ENCODE peak calls at places on chromosomes 7 and 10, in seven cellular contexts. G is stomach, N is tibial artery, B is cardiac muscle cell, F is IMR-90, Y is left ventricle myocardium inferior, L is Caco-2. D is an unnamed sample.
A peak's percentile ranks its signal among the peaks of the same experiment; 100 is the strongest.

GRCh38 chr7:54841772-54842707 is 83.0 kb upstream of the SEC61G start:
- DNase-seq in N (no peak), Y (peak; percentile 38), B (peak; percentile 34), F (peak; percentile 95), L (peak; percentile 62), G (no peak), D (no peak)

GRCh38 chr10:71292624-71293445 is 26.2 kb upstream of the SLC29A3 start:
- DNase-seq in Y (no peak), L (no peak), G (no peak), B (no peak), N (no peak), F (no peak), D (no peak)

GRCh38 chr10:61939575-61940301 is 38.2 kb downstream of the ARID5B start:
- DNase-seq in B (no peak), N (no peak), L (no peak), F (peak; percentile 90), G (no peak), Y (no peak), D (no peak)

GRCh38 chr10:61890430-61890829 is 11.1 kb upstream of the ARID5B start:
- DNase-seq in N (no peak), F (peak; percentile 30), L (no peak), B (no peak), G (no peak), Y (no peak), D (no peak)

GRCh38 chr7:116434820-116435341 is 64.7 kb upstream of the CAV2 start:
- DNase-seq in Y (no peak), L (no peak), G (no peak), F (peak; percentile 87), N (no peak), B (no peak), D (no peak)

GRCh38 chr7:155800741-155801267 is 11.5 kb downstream of the SHH start:
- DNase-seq in Y (no peak), F (no peak), G (no peak), B (no peak), N (no peak), L (no peak), D (peak; percentile 40)

GRCh38 chr10:92038949-92039348 is 115.4 kb downstream of the BTAF1 start:
- DNase-seq in B (no peak), F (peak; percentile 10), L (no peak), Y (no peak), G (no peak), N (no peak), D (no peak)

GRCh38 chr10:43225787-43226153 is 41.1 kb downstream of the RASGEF1A start:
- DNase-seq in F (no peak), L (no peak), G (no peak), N (no peak), B (no peak), Y (peak; percentile 6), D (peak; percentile 40)

GRCh38 chr7:46072722-46073121 is 151.7 kb upstream of the IGFBP3 start:
- DNase-seq in Y (no peak), B (no peak), L (no peak), F (no peak), N (no peak), G (no peak), D (no peak)

GRCh38 chr7:1028775-1029636 is 15.3 kb upstream of the GPR146 start:
- DNase-seq in F (peak; percentile 95), G (peak; percentile 81), N (peak; percentile 96), B (peak; percentile 67), Y (peak; percentile 81), L (peak; percentile 84), D (peak; percentile 86)

GRCh38 chr7:110531186-110531585 is 559.7 kb upstream of the LRRN3 start:
- DNase-seq in N (no peak), L (no peak), G (no peak), Y (no peak), B (no peak), F (peak; percentile 38), D (no peak)

GRCh38 chr10:48493083-48493871 is 111.6 kb downstream of the ARHGAP22 start:
- DNase-seq in F (no peak), L (no peak), N (peak; percentile 71), B (no peak), G (peak; percentile 21), Y (peak; percentile 54), D (no peak)

GRCh38 chr10:77539147-77539935 is 98.3 kb downstream of the KCNMA1 start:
- DNase-seq in Y (no peak), B (no peak), L (peak; percentile 25), G (no peak), N (no peak), F (no peak), D (no peak)

GRCh38 chr7:158056761-158057160 is 530.9 kb downstream of the PTPRN2 start:
- DNase-seq in Y (no peak), G (no peak), F (no peak), L (no peak), N (peak; percentile 17), B (no peak), D (no peak)

GRCh38 chr10:89741126-89741762 is 39.9 kb downstream of the KIF20B start:
- DNase-seq in B (no peak), N (no peak), F (no peak), Y (no peak), G (no peak), L (no peak), D (no peak)
- H3K4me1 ChIP-seq in B (no peaks in the 10 kb centered on the region), N (no peaks in the 10 kb centered on the region), F (no peaks in the 10 kb centered on the region), Y (no peaks in the 10 kb centered on the region), G (no peaks in the 10 kb centered on the region), L (no peaks in the 10 kb centered on the region), D (peaks cover 3% of the 10 kb centered on the region)

DNA sequence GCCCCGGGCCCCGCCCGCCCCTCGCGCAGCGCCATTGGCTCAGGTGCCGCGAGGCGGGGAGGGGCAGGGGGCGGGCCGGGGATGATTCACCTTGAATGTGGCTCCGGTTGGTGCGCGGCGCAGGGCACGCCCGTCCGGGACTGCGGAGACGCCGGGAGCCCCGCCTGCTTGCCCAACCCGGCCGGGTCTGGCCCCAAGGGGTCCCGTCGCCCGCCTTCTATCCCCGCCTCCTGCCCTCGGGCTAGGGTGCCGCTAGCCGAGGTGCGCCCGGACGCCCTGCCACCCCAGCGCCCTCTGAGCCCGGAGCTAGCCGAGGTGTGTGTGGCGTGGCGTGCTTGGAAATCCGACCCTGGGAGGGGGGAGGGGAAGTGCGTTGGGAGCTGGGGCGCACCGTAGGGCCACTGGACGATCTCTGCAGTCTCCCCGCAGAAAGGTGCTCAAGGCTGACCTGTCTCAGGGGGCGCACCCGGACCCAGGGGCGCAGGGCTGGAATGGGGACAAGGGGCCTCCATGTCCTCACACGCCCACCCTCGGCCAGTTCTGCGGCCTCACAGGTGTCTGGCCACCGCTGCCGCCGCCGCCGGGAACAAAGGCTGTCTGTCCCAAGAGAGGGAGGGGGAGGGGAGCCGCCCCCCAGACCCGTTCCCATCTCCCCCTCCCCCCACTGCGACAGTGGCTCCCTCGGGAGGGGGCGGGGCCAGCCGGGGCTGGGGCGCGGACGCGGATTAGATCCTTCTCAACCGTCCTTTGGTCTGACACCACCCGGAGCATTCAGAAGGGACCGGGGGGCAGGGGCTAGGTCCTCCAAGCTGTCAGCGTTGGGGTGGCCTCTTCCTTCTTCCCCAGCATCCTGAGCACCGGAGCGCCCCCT is 169.0 kb downstream of the NRF1 start:
- DNase-seq in F (no peak), G (peak; percentile 91), L (peak; percentile 96), N (no peak), B (peak; percentile 47), Y (no peak), D (peak; percentile 90)
- H3K4me3 ChIP-seq in F (no peak overlapping the region), G (peak overlapping the region; percentile 57), L (peak overlapping the region; percentile 84), N (peak overlapping the region; percentile 54), B (peak overlapping the region; percentile 20), Y (peak overlapping the region; percentile 62), D (no peak overlapping the region)

GRCh38 chr10:35470967-35471366 is 134.2 kb upstream of the GJD4 start:
- DNase-seq in G (no peak), N (no peak), L (no peak), Y (no peak), B (no peak), F (no peak), D (no peak)

GRCh38 chr10:35466661-35467060 is 130.4 kb downstream of the CCNY start:
- DNase-seq in Y (no peak), G (no peak), N (no peak), F (no peak), B (no peak), L (no peak), D (no peak)

GRCh38 chr10:35471455-35471854 is 133.7 kb upstream of the GJD4 start:
- DNase-seq in F (no peak), L (no peak), Y (no peak), B (no peak), G (no peak), N (no peak), D (no peak)

GRCh38 chr10:35467186-35467585 is 130.9 kb downstream of the CCNY start:
- DNase-seq in G (no peak), N (no peak), F (no peak), L (no peak), Y (no peak), B (no peak), D (no peak)

DNA sequence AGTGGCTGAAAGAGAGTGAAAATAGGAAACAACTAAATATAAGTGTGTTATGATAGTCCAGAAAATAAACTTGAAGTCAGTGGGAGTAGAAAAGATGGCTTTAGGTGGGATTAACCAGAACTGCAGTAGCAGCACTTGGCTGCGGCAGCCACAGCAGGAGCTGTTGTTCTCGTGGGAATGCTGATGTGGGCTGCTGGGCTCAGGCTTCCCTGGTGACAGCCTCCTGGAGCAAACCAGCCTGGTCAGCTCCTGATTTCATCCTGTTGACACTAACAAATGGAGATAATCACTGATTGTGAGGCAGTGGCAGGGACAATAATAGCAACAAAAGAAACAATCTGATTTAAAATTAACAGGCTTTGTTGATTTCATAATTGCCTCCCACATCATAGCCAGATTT is 134.2 kb downstream of the CCNY start:
- DNase-seq in Y (no peak), G (no peak), F (no peak), B (peak; percentile 52), L (no peak), N (no peak), D (no peak)
- H3K4me1 ChIP-seq in Y (peaks cover 64% of the 10 kb centered on the region), G (peaks cover 15% of the 10 kb centered on the region), F (peaks cover 6% of the 10 kb centered on the region), B (peaks cover 30% of the 10 kb centered on the region), L (no peaks in the 10 kb centered on the region), N (no peaks in the 10 kb centered on the region), D (no peaks in the 10 kb centered on the region)

GRCh38 chr7:159067870-159068787 is 76.5 kb downstream of the VIPR2 start:
- DNase-seq in B (no peak), N (peak; percentile 95), Y (peak; percentile 87), G (no peak), L (no peak), F (no peak), D (peak; percentile 44)
- H3K4me3 ChIP-seq in B (no peak overlapping the region), N (no peak overlapping the region), Y (peak overlapping the region; percentile 19), G (no peak overlapping the region), L (no peak overlapping the region), F (no peak overlapping the region), D (no peak overlapping the region)